ENCODE peak calls at places on chromosomes 5 and 9, in four cellular contexts. N, Q, D and O are unnamed samples.

GRCh38 chr5:83000922-83001321 is 76.3 kb downstream of the TMEM167A start:
- DNase-seq in D (no peak), Q (no peak), N (no peak), O (no peak)

GRCh38 chr9:105842023-105842644 is 147.8 kb downstream of the TMEM38B start:
- DNase-seq in N (no peak), Q (peak; percentile 14), D (no peak), O (peak; percentile 17)

GRCh38 chr9:128781186-128782070 is 5.6 kb upstream of the TBC1D13 start:
- DNase-seq in N (no peak), Q (no peak), D (no peak), O (no peak)

GRCh38 chr5:2134543-2135299 is 252.0 kb upstream of the IRX4 start:
- DNase-seq in D (no peak), Q (no peak), N (no peak), O (no peak)

GRCh38 chr9:88757406-88758010 is 222.5 kb downstream of the NXNL2 start:
- DNase-seq in Q (no peak), N (no peak), D (no peak), O (no peak)

GRCh38 chr9:73011346-73011745 is 58.5 kb upstream of the ALDH1A1 start:
- DNase-seq in Q (no peak), D (no peak), N (no peak), O (no peak)

GRCh38 chr9:89477811-89478583 is 19.9 kb downstream of the SEMA4D start:
- DNase-seq in Q (no peak), D (peak; percentile 49), N (peak; percentile 55), O (peak; percentile 45)

GRCh38 chr5:64818245-64818644 is 49.5 kb downstream of the CWC27 start:
- DNase-seq in Q (no peak), N (no peak), D (no peak), O (no peak)

GRCh38 chr5:55570026-55570425 is 35.3 kb upstream of the PLPP1 start:
- DNase-seq in N (no peak), Q (peak; percentile 4), D (no peak), O (no peak)

GRCh38 chr5:139341187-139341688 is 416 bp upstream of the PAIP2 start:
- DNase-seq in N (no peak), Q (no peak), D (no peak), O (no peak)

GRCh38 chr5:139492700-139493192 is 10.2 kb upstream of the STING1 start:
- DNase-seq in N (no peak), D (no peak), Q (no peak), O (no peak)

GRCh38 chr5:6396043-6396442 is 17.7 kb upstream of the MED10 start:
- DNase-seq in N (no peak), Q (no peak), D (no peak), O (no peak)

GRCh38 chr5:158058208-158058607 is 199.3 kb upstream of the CLINT1 start:
- DNase-seq in D (no peak), N (no peak), Q (no peak), O (no peak)

GRCh38 chr5:163269624-163270023 is 167.8 kb upstream of the CCNG1 start:
- DNase-seq in Q (peak; percentile 4), D (no peak), N (no peak), O (no peak)

GRCh38 chr5:96384353-96384752 is 48.7 kb downstream of the PCSK1 start:
- DNase-seq in N (no peak), D (no peak), Q (no peak), O (peak; percentile 35)

GRCh38 chr9:111937781-111938426 is 41.3 kb downstream of the UGCG start:
- DNase-seq in N (peak; percentile 44), D (no peak), Q (no peak), O (no peak)

GRCh38 chr9:137277329-137278041 is at the start of gene TOR4A:
- DNase-seq in N (no peak), Q (no peak), D (no peak), O (peak; percentile 80)

GRCh38 chr5:39539470-39539869 is 114.7 kb upstream of the DAB2 start:
- DNase-seq in Q (no peak), N (no peak), D (no peak), O (no peak)

GRCh38 chr5:89499787-89500186 is 616.8 kb upstream of the MEF2C start:
- DNase-seq in D (no peak), N (no peak), Q (no peak), O (no peak)

GRCh38 chr9:120609636-120610035 is 29.7 kb upstream of the CDK5RAP2 start:
- DNase-seq in Q (no peak), N (no peak), D (no peak), O (no peak)

GRCh38 chr9:9615086-9615485 is 997.7 kb downstream of the PTPRD start:
- DNase-seq in Q (no peak), N (no peak), D (no peak), O (no peak)

GRCh38 chr9:4680750-4681149 is 1.4 kb downstream of the CDC37L1 start:
- DNase-seq in Q (no peak), D (no peak), N (no peak), O (no peak)